ENCODE peak calls at places on chromosomes 13 and 19, in four cellular contexts. K is endothelial cell; P is CD4-positive, alpha-beta T cell; U is NAMALWA. G is an unnamed sample.
A peak's percentile ranks its signal among the peaks of the same experiment; 100 is the strongest.

GRCh38 chr19:43668406-43669158 is 1.4 kb downstream of the PLAUR start:
- DNase-seq in P (peak; percentile 93), K (peak; percentile 98), U (peak; percentile 98), G (peak; percentile 85)

GRCh38 chr19:19860756-19861390 is 4.8 kb upstream of the ZNF253 start:
- DNase-seq in K (peak; percentile 33), P (peak; percentile 40), U (peak; percentile 93), G (no peak)

GRCh38 chr13:72970956-72971355 is 87.8 kb upstream of the KLF5 start:
- DNase-seq in U (no peak), K (no peak), P (no peak), G (no peak)

GRCh38 chr13:50154697-50155096 is 139.5 kb downstream of the KCNRG start:
- DNase-seq in U (no peak), P (no peak), K (no peak), G (no peak)

GRCh38 chr13:79859756-79860155 is 378.8 kb downstream of the NDFIP2 start:
- DNase-seq in P (no peak), U (no peak), K (no peak), G (no peak)

GRCh38 chr13:82993417-82993816 is 888.9 kb downstream of the SLITRK1 start:
- DNase-seq in P (no peak), K (no peak), U (no peak), G (no peak)

GRCh38 chr13:21567714-21568113 is 36.3 kb downstream of the MICU2 start:
- DNase-seq in K (no peak), U (no peak), P (no peak), G (no peak)

GRCh38 chr13:30091691-30092090 is 215.7 kb downstream of the KATNAL1 start:
- DNase-seq in K (no peak), U (no peak), P (no peak), G (no peak)

GRCh38 chr19:49506575-49507105 is 5.8 kb upstream of the FCGRT start:
- DNase-seq in U (peak; percentile 87), P (peak; percentile 82), K (peak; percentile 75), G (peak; percentile 89)

GRCh38 chr19:12783849-12784393 is 7.4 kb upstream of the JUNB start:
- DNase-seq in K (no peak), P (no peak), U (no peak), G (no peak)

GRCh38 chr13:32783067-32783466 is 196.8 kb downstream of the PDS5B start:
- DNase-seq in P (no peak), U (no peak), K (no peak), G (no peak)

GRCh38 chr19:10701955-10702307 is 692 bp downstream of the QTRT1 start:
- DNase-seq in P (no peak), U (no peak), K (peak; percentile 25), G (no peak)

GRCh38 chr13:32086366-32086765 is 54.8 kb downstream of the FRY start:
- DNase-seq in P (no peak), K (no peak), U (no peak), G (no peak)

GRCh38 chr19:29841559-29842367 is 30.0 kb downstream of the CCNE1 start:
- DNase-seq in U (peak; percentile 72), K (no peak), P (no peak), G (no peak)

GRCh38 chr19:56217039-56217949 is 15.2 kb downstream of the ZSCAN5C start:
- DNase-seq in P (no peak), U (no peak), K (peak; percentile 50), G (no peak)

GRCh38 chr13:111395511-111396393 is 75.3 kb downstream of the TEX29 start:
- DNase-seq in P (peak; percentile 19), U (no peak), K (no peak), G (no peak)

GRCh38 chr19:10517760-10518443 is 655 bp upstream of the S1PR5 start:
- DNase-seq in K (no peak), U (no peak), P (no peak), G (no peak)

GRCh38 chr13:95083758-95084157 is 217.5 kb downstream of the ABCC4 start:
- DNase-seq in P (no peak), K (no peak), U (no peak), G (no peak)

GRCh38 chr19:39265321-39265916 is 2.8 kb upstream of the IFNL2 start:
- DNase-seq in U (no peak), P (no peak), K (no peak), G (no peak)

GRCh38 chr13:95870421-95870820 is 182.8 kb downstream of the UGGT2 start:
- DNase-seq in K (no peak), P (no peak), U (no peak), G (no peak)

GRCh38 chr13:103883698-103884097 is 817.5 kb upstream of the SLC10A2 start:
- DNase-seq in U (no peak), K (no peak), P (no peak), G (no peak)

GRCh38 chr13:110379905-110380341 is 72.8 kb downstream of the COL4A2 start:
- DNase-seq in U (no peak), P (no peak), K (no peak), G (no peak)

GRCh38 chr13:73228546-73228945 is 169.7 kb downstream of the KLF5 start:
- DNase-seq in K (no peak), U (peak; percentile 8), P (no peak), G (no peak)

GRCh38 chr13:30730526-30730925 is 4.8 kb upstream of the ALOX5AP start:
- DNase-seq in K (peak; percentile 30), U (no peak), P (no peak), G (no peak)

GRCh38 chr13:37645181-37645580 is 46.6 kb upstream of the POSTN start:
- DNase-seq in P (no peak), K (no peak), U (no peak), G (no peak)

GRCh38 chr19:17289489-17289888 is 7.8 kb downstream of the ANKLE1 start:
- DNase-seq in K (peak; percentile 83), U (peak; percentile 78), P (no peak), G (no peak)

GRCh38 chr13:94596575-94596971 is 621 bp upstream of the TGDS start:
- DNase-seq in K (no peak), P (no peak), U (no peak), G (no peak)

GRCh38 chr13:41004875-41005693 is 14.0 kb downstream of the ELF1 start:
- DNase-seq in U (peak; percentile 91), K (no peak), P (no peak), G (no peak)

GRCh38 chr13:80586356-80586755 is 245.4 kb upstream of the SPRY2 start:
- DNase-seq in U (no peak), K (no peak), P (no peak), G (no peak)

GRCh38 chr19:47541507-47541906 is 26.6 kb upstream of the NAPA start:
- DNase-seq in P (no peak), K (no peak), U (no peak), G (peak; percentile 55)